ENCODE peak calls at places on chromosomes 16 and 17, in ten cellular contexts. V is activated naive CD4-positive, alpha-beta T cell treated with anti-CD3 and anti-CD28 coated beads, Interleukin-2, amount 10 ng/mL, durations not matched to agents 7 days and 5 days; Q is stimulated activated CD4-positive, alpha-beta T cell treated with anti-CD3 and anti-CD28 coated beads, Interleukin-12 subunit alpha, Interleukin-12 subunit beta, amount 100 ng/mL, for 4 hours; T is central memory CD4-positive, alpha-beta T cell; F is psoas muscle; Y is T-helper 17 cell; L is ACHN; O is left ventricle myocardium inferior; J is NCI-H1105; R is HFFc6. S is an unnamed sample.
A peak's percentile ranks its signal among the peaks of the same experiment; 100 is the strongest.

GRCh38 chr17:56540791-56541190 is 52.7 kb upstream of the NOG start:
- DNase-seq in V (no peak), O (no peak), T (no peak), F (no peak), Q (no peak), R (no peak), L (no peak), Y (no peak), J (no peak), S (no peak)

GRCh38 chr16:546909-547770 is 13.1 kb upstream of the PRR35 start:
- DNase-seq in T (no peak), V (peak; percentile 61), R (no peak), L (peak; percentile 74), F (peak; percentile 77), Q (peak; percentile 56), Y (peak; percentile 35), O (peak; percentile 68), J (no peak), S (no peak)

GRCh38 chr16:5709889-5710288 is 612.3 kb upstream of the EEF2KMT start:
- DNase-seq in T (no peak), O (no peak), R (no peak), Y (no peak), F (no peak), Q (no peak), J (no peak), V (no peak), L (peak; percentile 45), S (no peak)

GRCh38 chr17:48672340-48672739 is 46.2 kb upstream of the HOXB9 start:
- DNase-seq in V (no peak), Y (no peak), O (no peak), Q (no peak), J (no peak), F (no peak), R (no peak), L (no peak), T (no peak), S (no peak)

GRCh38 chr17:10025224-10025623 is 120.2 kb upstream of the RCVRN start:
- DNase-seq in F (no peak), L (no peak), Q (no peak), T (no peak), Y (no peak), O (no peak), J (no peak), R (no peak), V (no peak), S (no peak)

GRCh38 chr16:14104066-14104465 is 32.9 kb downstream of the MRTFB start:
- DNase-seq in Q (no peak), V (no peak), F (no peak), O (no peak), J (no peak), Y (no peak), L (no peak), R (no peak), T (no peak), S (no peak)

GRCh38 chr17:17985555-17985954 is 12.9 kb downstream of the DRC3 start:
- DNase-seq in R (no peak), Y (no peak), O (no peak), L (peak; percentile 22), T (no peak), F (no peak), J (no peak), Q (no peak), V (no peak), S (no peak)

GRCh38 chr16:30715777-30716445 is 16.9 kb downstream of the SRCAP start:
- DNase-seq in O (no peak), F (no peak), J (no peak), R (peak; percentile 40), Q (peak; percentile 23), V (peak; percentile 41), T (peak; percentile 48), Y (no peak), L (no peak), S (no peak)

GRCh38 chr17:80802626-80803450 is 188.8 kb upstream of the CHMP6 start:
- DNase-seq in T (no peak), L (no peak), O (no peak), F (no peak), V (no peak), R (no peak), Q (no peak), J (no peak), Y (no peak), S (no peak)

GRCh38 chr17:63382826-63383225 is 63.3 kb downstream of the CYB561 start:
- DNase-seq in O (no peak), R (peak; percentile 38), T (no peak), Q (no peak), F (no peak), V (no peak), L (peak; percentile 9), J (no peak), Y (no peak), S (no peak)

GRCh38 chr17:75396781-75397180 is 8.7 kb downstream of the GRB2 start:
- DNase-seq in O (no peak), R (no peak), V (no peak), T (no peak), Y (no peak), L (no peak), J (no peak), Q (no peak), F (no peak), S (no peak)

GRCh38 chr16:14198012-14198411 is 126.9 kb downstream of the MRTFB start:
- DNase-seq in R (no peak), L (no peak), V (no peak), F (no peak), Y (no peak), Q (no peak), O (no peak), T (no peak), J (no peak), S (no peak)

GRCh38 chr16:30028438-30029093 is 2.5 kb downstream of the TLCD3B start:
- DNase-seq in L (peak; percentile 42), Q (no peak), R (no peak), F (no peak), Y (no peak), T (no peak), O (no peak), V (peak; percentile 67), J (no peak), S (no peak)

GRCh38 chr17:47649972-47650524 is 329 bp downstream of the KPNB1 start:
- DNase-seq in R (peak; percentile 9), J (peak; percentile 42), V (no peak), O (no peak), L (no peak), T (no peak), Q (no peak), Y (no peak), F (no peak), S (no peak)

GRCh38 chr17:45735488-45735887 is 48.6 kb upstream of the CRHR1 start:
- DNase-seq in Y (no peak), O (no peak), R (no peak), Q (no peak), J (no peak), F (no peak), V (no peak), T (no peak), L (no peak), S (no peak)

GRCh38 chr17:16988749-16989229 is 16.9 kb upstream of the TNFRSF13B start:
- DNase-seq in Q (no peak), O (no peak), J (no peak), R (no peak), L (no peak), Y (no peak), V (no peak), F (no peak), T (no peak), S (no peak)

GRCh38 chr17:77423589-77424451 is 283.1 kb downstream of the SEC14L1 start:
- DNase-seq in L (peak; percentile 36), F (peak; percentile 93), R (peak; percentile 96), V (no peak), Y (no peak), T (no peak), Q (no peak), O (peak; percentile 89), J (no peak), S (peak; percentile 97)

GRCh38 chr16:50627419-50627818 is 53.7 kb downstream of the SNX20 start:
- DNase-seq in J (no peak), O (peak; percentile 50), Y (peak; percentile 14), T (peak; percentile 23), V (peak; percentile 68), F (peak; percentile 38), Q (peak; percentile 23), L (peak; percentile 20), R (peak; percentile 9), S (peak; percentile 63)

GRCh38 chr16:85327731-85328664 is 215.7 kb upstream of the CIBAR2 start:
- DNase-seq in V (no peak), R (no peak), O (no peak), Y (no peak), L (no peak), F (no peak), Q (no peak), T (no peak), J (peak; percentile 21), S (no peak)

S was measured in NCI-H446 treated with DMSO at 0.1 percent for 48 hours.